ENCODE peak calls at places on chromosomes 16 and 17, in five cellular contexts. One of them, this sample, is unnamed.

GRCh38 chr17:55264640-55265298 is at the start of gene HLF:
- DNase-seq in WTC11: peak; percentile 64
- DNase-seq in AG10803: peak; percentile 62
- DNase-seq in AG09319: no peak
- DNase-seq in neural crest cell: peak; percentile 57
- DNase-seq in this sample: peak; percentile 27

GRCh38 chr16:12515346-12515745 is 288.3 kb downstream of the CPPED1 start:
- DNase-seq in neural crest cell: no peak
- DNase-seq in AG09319: no peak
- DNase-seq in AG10803: no peak
- DNase-seq in WTC11: no peak
- DNase-seq in this sample: no peak

GRCh38 chr16:56340864-56341365 is 84.4 kb downstream of the AMFR start:
- DNase-seq in neural crest cell: no peak
- DNase-seq in AG09319: no peak
- DNase-seq in WTC11: no peak
- DNase-seq in AG10803: no peak
- DNase-seq in this sample: no peak

GRCh38 chr16:325375-326155 is 27.0 kb downstream of the AXIN1 start:
- DNase-seq in AG09319: no peak
- DNase-seq in WTC11: no peak
- DNase-seq in neural crest cell: no peak
- DNase-seq in AG10803: no peak
- DNase-seq in this sample: no peak

GRCh38 chr17:19991252-19991885 is 13.7 kb upstream of the AKAP10 start:
- DNase-seq in neural crest cell: no peak
- DNase-seq in AG10803: no peak
- DNase-seq in WTC11: no peak
- DNase-seq in AG09319: no peak
- DNase-seq in this sample: no peak

GRCh38 chr17:50556803-50557202 is 3.7 kb upstream of the CACNA1G start:
- DNase-seq in WTC11: no peak
- DNase-seq in neural crest cell: no peak
- DNase-seq in AG09319: no peak
- DNase-seq in AG10803: no peak
- DNase-seq in this sample: no peak

GRCh38 chr17:22462461-22462860 is 770.1 kb downstream of the KCNJ18 start:
- DNase-seq in AG09319: no peak
- DNase-seq in neural crest cell: no peak
- DNase-seq in WTC11: no peak
- DNase-seq in AG10803: no peak
- DNase-seq in this sample: no peak

GRCh38 chr16:84059946-84060901 is 17.6 kb upstream of the SLC38A8 start:
- DNase-seq in neural crest cell: no peak
- DNase-seq in AG09319: no peak
- DNase-seq in AG10803: no peak
- DNase-seq in WTC11: no peak
- DNase-seq in this sample: no peak

GRCh38 chr16:56478228-56479049 is 27.1 kb downstream of the OGFOD1 start:
- DNase-seq in neural crest cell: no peak
- DNase-seq in AG09319: peak; percentile 4
- DNase-seq in WTC11: no peak
- DNase-seq in AG10803: peak; percentile 53
- DNase-seq in this sample: no peak

GRCh38 chr17:69327060-69327831 is at the start of gene ABCA5:
- DNase-seq in AG10803: peak; percentile 81
- DNase-seq in WTC11: peak; percentile 84
- DNase-seq in AG09319: peak; percentile 42
- DNase-seq in neural crest cell: peak; percentile 65
- DNase-seq in this sample: peak; percentile 87

GRCh38 chr17:82836823-82837357 is 2.9 kb downstream of the ZNF750 start:
- DNase-seq in AG09319: no peak
- DNase-seq in WTC11: no peak
- DNase-seq in neural crest cell: no peak
- DNase-seq in AG10803: peak; percentile 53
- DNase-seq in this sample: no peak

GRCh38 chr16:86219655-86220445 is 290.5 kb upstream of the FOXF1 start:
- DNase-seq in neural crest cell: no peak
- DNase-seq in WTC11: no peak
- DNase-seq in AG10803: peak; percentile 61
- DNase-seq in AG09319: peak; percentile 41
- DNase-seq in this sample: no peak

GRCh38 chr17:9177212-9177611 is 155.9 kb downstream of the NTN1 start:
- DNase-seq in WTC11: no peak
- DNase-seq in AG10803: no peak
- DNase-seq in neural crest cell: no peak
- DNase-seq in AG09319: no peak
- DNase-seq in this sample: no peak

GRCh38 chr17:80146121-80147034 is 550 bp downstream of the EIF4A3 start:
- DNase-seq in AG09319: no peak
- DNase-seq in neural crest cell: no peak
- DNase-seq in WTC11: no peak
- DNase-seq in AG10803: peak; percentile 24
- DNase-seq in this sample: peak; percentile 32

GRCh38 chr17:43983515-43984411 is 20.7 kb upstream of the NAGS start:
- DNase-seq in AG09319: no peak
- DNase-seq in AG10803: no peak
- DNase-seq in WTC11: peak; percentile 65
- DNase-seq in neural crest cell: peak; percentile 26
- DNase-seq in this sample: peak; percentile 55
- TF ChIP-seq CTCF in AG09319: peak; percentile 19
- TF ChIP-seq CTCF in AG10803: peak; percentile 36
- TF ChIP-seq CTCF in WTC11: peak; percentile 41
- TF ChIP-seq CTCF in neural crest cell: peak; percentile 50
- TF ChIP-seq CTCF in this sample: peak; percentile 59

GRCh38 chr16:7014756-7015155 is 317.9 kb upstream of the RBFOX1 start:
- DNase-seq in AG10803: no peak
- DNase-seq in neural crest cell: no peak
- DNase-seq in AG09319: no peak
- DNase-seq in WTC11: no peak
- DNase-seq in this sample: no peak
- TF ChIP-seq CTCF in AG10803: no peak
- TF ChIP-seq CTCF in neural crest cell: no peak
- TF ChIP-seq CTCF in AG09319: no peak
- TF ChIP-seq CTCF in WTC11: no peak
- TF ChIP-seq CTCF in this sample: no peak

GRCh38 chr16:74766729-74767128 is 7.9 kb downstream of the FA2H start:
- DNase-seq in AG10803: no peak
- DNase-seq in AG09319: no peak
- DNase-seq in WTC11: peak; percentile 61
- DNase-seq in neural crest cell: no peak
- DNase-seq in this sample: no peak
- TF ChIP-seq CTCF in AG10803: no peak
- TF ChIP-seq CTCF in AG09319: no peak
- TF ChIP-seq CTCF in WTC11: peak; percentile 52
- TF ChIP-seq CTCF in neural crest cell: no peak
- TF ChIP-seq CTCF in this sample: no peak

GRCh38 chr17:4019400-4019799 is 55.2 kb upstream of the ATP2A3 start:
- DNase-seq in AG10803: no peak
- DNase-seq in neural crest cell: no peak
- DNase-seq in WTC11: no peak
- DNase-seq in AG09319: no peak
- DNase-seq in this sample: no peak

GRCh38 chr17:4020096-4020495 is 55.9 kb upstream of the ATP2A3 start:
- DNase-seq in WTC11: no peak
- DNase-seq in neural crest cell: no peak
- DNase-seq in AG09319: no peak
- DNase-seq in AG10803: no peak
- DNase-seq in this sample: no peak

GRCh38 chr17:4018446-4018845 is 54.2 kb upstream of the ATP2A3 start:
- DNase-seq in neural crest cell: no peak
- DNase-seq in AG09319: no peak
- DNase-seq in AG10803: no peak
- DNase-seq in WTC11: no peak
- DNase-seq in this sample: no peak

GRCh38 chr17:4014148-4014927 is 50.1 kb upstream of the ATP2A3 start:
- DNase-seq in neural crest cell: no peak
- DNase-seq in AG09319: no peak
- DNase-seq in WTC11: no peak
- DNase-seq in AG10803: no peak
- DNase-seq in this sample: no peak

DNA sequence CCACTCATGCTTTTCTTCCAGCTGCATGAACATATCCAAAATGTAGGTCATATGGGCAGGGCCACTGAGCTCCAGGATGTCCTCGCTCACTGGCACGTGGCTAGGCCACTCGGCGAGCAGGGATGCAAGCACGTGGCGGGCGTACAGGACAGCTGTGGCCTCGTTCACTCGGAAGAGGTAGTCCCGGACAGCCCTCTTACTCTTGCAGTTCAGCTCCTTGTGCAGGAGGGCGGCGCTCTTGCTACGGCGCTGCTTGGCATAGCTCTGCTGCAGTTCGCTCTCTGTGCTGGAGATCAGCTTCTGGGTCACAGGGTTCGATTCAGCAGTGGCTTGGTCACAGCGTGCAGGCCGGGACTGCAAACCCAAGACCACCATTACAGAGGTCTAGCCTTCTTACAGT is 53.1 kb upstream of the ATP2A3 start:
- DNase-seq in neural crest cell: no peak
- DNase-seq in WTC11: peak; percentile 52
- DNase-seq in AG10803: no peak
- DNase-seq in AG09319: no peak
- DNase-seq in this sample: no peak
- TF ChIP-seq CTCF in neural crest cell: peak; percentile 34
- TF ChIP-seq CTCF in WTC11: no peak
- TF ChIP-seq CTCF in AG10803: no peak
- TF ChIP-seq CTCF in AG09319: no peak
- TF ChIP-seq CTCF in this sample: peak; percentile 11

DNA sequence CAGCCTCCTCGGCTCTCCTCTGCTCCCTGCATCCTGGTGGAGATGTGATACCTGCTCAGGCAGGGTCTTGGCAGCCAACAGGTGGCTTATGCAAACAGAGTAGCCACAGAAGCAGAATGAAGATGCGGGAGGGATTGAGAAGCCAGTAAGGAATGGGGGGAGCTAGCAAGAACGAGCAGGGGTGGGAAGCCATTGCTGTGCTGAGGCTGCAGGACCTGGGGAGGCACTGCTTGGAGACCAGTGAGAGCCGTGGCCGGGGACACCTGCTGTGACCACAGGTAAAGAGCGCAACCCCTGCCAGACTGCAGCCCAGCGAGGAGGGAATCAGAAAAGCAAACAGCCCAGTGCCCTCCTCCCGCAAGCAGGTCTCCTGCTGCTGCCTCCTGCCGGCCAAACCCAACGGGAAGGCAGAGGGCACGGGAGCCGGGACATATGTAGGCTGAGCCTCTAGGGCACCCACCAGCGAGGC is 14.7 kb downstream of the AIPL1 start:
- DNase-seq in neural crest cell: peak; percentile 37
- DNase-seq in AG10803: no peak
- DNase-seq in WTC11: peak; percentile 74
- DNase-seq in AG09319: no peak
- DNase-seq in this sample: peak; percentile 38
- TF ChIP-seq CTCF in neural crest cell: peak; percentile 58
- TF ChIP-seq CTCF in AG10803: peak; percentile 34
- TF ChIP-seq CTCF in WTC11: no peak
- TF ChIP-seq CTCF in AG09319: peak; percentile 37
- TF ChIP-seq CTCF in this sample: peak; percentile 55

DNA sequence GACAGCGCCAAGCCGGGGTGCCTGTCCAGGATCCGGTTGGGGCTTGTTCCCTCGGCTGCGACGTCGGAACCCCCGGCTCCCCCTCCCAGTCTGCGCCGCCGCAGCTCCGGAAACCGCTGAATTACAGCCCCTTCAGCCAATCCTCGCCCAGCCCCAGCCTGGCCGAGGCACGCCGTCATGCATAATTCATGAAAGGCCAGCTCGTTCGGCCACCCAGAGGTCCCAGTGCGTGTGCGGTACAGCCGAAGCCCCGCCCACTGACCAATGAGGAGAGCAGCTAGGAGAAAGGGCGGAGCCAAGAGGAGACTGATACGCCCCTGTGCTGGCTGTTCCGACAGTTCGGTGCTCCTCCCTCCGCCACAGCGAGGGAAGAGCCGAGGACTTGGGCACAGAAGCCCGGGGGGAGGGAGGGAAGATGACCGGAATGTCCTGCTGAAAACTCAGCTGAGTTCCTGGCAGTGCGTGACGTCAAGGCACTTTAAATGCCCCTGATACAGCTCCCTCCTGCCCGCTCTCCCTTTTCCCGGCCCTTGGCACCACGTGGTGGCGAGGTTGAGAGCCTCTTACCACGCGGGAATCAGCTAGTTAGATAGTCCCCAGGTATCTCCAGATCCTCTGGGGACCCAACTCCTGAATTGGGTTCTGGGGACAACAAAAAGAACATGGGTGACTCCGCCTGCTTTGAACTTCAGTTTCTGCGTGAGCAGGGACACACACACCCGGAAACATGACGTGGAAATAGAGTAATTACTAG is at the start of gene STAT3:
- DNase-seq in WTC11: peak; percentile 100
- DNase-seq in AG10803: peak; percentile 100
- DNase-seq in AG09319: peak; percentile 100
- DNase-seq in neural crest cell: peak; percentile 100
- DNase-seq in this sample: peak; percentile 100
- TF ChIP-seq CTCF in WTC11: no peak
- TF ChIP-seq CTCF in AG10803: no peak
- TF ChIP-seq CTCF in AG09319: no peak
- TF ChIP-seq CTCF in neural crest cell: no peak
- TF ChIP-seq CTCF in this sample: no peak